ENCODE peak calls at places on chromosomes 16 and 17, in four cellular contexts. Z is colonic mucosa, H is dorsolateral prefrontal cortex, V is islet precursor cell. N is an unnamed sample.
A peak's percentile ranks its signal among the peaks of the same experiment; 100 is the strongest.

GRCh38 chr17:58200024-58200633 is 7.6 kb downstream of the EPX start:
- DNase-seq in Z (peak; percentile 42), H (no peak), V (peak; percentile 92), N (peak; percentile 42)

GRCh38 chr17:7858487-7858832 is 657 bp downstream of the CYB5D1 start:
- DNase-seq in Z (peak; percentile 48), H (no peak), V (peak; percentile 87), N (no peak)

GRCh38 chr16:83439412-83439811 is 368.4 kb upstream of the HSBP1 start:
- DNase-seq in Z (no peak), H (no peak), V (no peak), N (no peak)

GRCh38 chr17:29495011-29495410 is 71.8 kb downstream of the ABHD15 start:
- DNase-seq in Z (no peak), H (no peak), V (no peak), N (no peak)

GRCh38 chr17:28747046-28747691 is 3.4 kb downstream of the TRAF4 start:
- DNase-seq in Z (peak; percentile 84), H (peak; percentile 69), V (peak; percentile 66), N (no peak)

GRCh38 chr16:55275869-55276268 is 48.1 kb upstream of the IRX6 start:
- DNase-seq in Z (no peak), H (no peak), V (no peak), N (no peak)

GRCh38 chr16:80202831-80203230 is 338.0 kb upstream of the DYNLRB2 start:
- DNase-seq in Z (no peak), H (no peak), V (no peak), N (no peak)

GRCh38 chr17:57445051-57445450 is 188.7 kb downstream of the MSI2 start:
- DNase-seq in Z (no peak), H (no peak), V (peak; percentile 91), N (no peak)

GRCh38 chr17:41559548-41559947 is 12.3 kb downstream of the KRT9 start:
- DNase-seq in Z (no peak), H (no peak), V (no peak), N (no peak)

GRCh38 chr16:2339521-2340484 is 725 bp downstream of the ABCA3 start:
- DNase-seq in Z (peak; percentile 62), H (peak; percentile 74), V (no peak), N (peak; percentile 26)

GRCh38 chr16:9072806-9073341 is 18.6 kb upstream of the HAPSTR1 start:
- DNase-seq in Z (no peak), H (no peak), V (peak; percentile 68), N (no peak)

GRCh38 chr17:34414338-34414737 is 51.3 kb upstream of the CCL1 start:
- DNase-seq in Z (no peak), H (no peak), V (no peak), N (no peak)

GRCh38 chr17:48671697-48672171 is 45.6 kb upstream of the HOXB9 start:
- DNase-seq in Z (peak; percentile 93), H (peak; percentile 80), V (peak; percentile 89), N (peak; percentile 68)

GRCh38 chr16:84617068-84617630 is 729 bp downstream of the COTL1 start:
- DNase-seq in Z (no peak), H (no peak), V (peak; percentile 65), N (peak; percentile 33)

GRCh38 chr16:89562027-89562599 is 1.6 kb downstream of the RPL13 start:
- DNase-seq in Z (peak; percentile 54), H (no peak), V (no peak), N (no peak)

GRCh38 chr17:75019710-75020109 is 7.2 kb downstream of the MRPL58 start:
- DNase-seq in Z (no peak), H (no peak), V (no peak), N (no peak)

GRCh38 chr16:63998-64913 is 8.2 kb downstream of the RHBDF1 start:
- DNase-seq in Z (no peak), H (no peak), V (no peak), N (no peak)

GRCh38 chr16:67571981-67572431 is 9.7 kb downstream of the CTCF start:
- DNase-seq in Z (no peak), H (no peak), V (no peak), N (no peak)

GRCh38 chr17:82662711-82663261 is 14.5 kb upstream of the WDR45B start:
- DNase-seq in Z (no peak), H (peak; percentile 35), V (no peak), N (no peak)

GRCh38 chr16:15961060-15961511 is 11.7 kb downstream of the ABCC1 start:
- DNase-seq in Z (no peak), H (no peak), V (no peak), N (peak; percentile 51)

GRCh38 chr16:12995721-12996372 is 94.4 kb downstream of the SHISA9 start:
- DNase-seq in Z (no peak), H (no peak), V (no peak), N (no peak)

GRCh38 chr16:3101018-3101840 is 2.1 kb upstream of the ZSCAN10 start:
- DNase-seq in Z (peak; percentile 62), H (no peak), V (no peak), N (peak; percentile 27)

GRCh38 chr16:23145186-23145585 is 4.1 kb downstream of the USP31 start:
- DNase-seq in Z (no peak), H (no peak), V (no peak), N (no peak)

GRCh38 chr16:87853411-87854052 is 15.8 kb downstream of the SLC7A5 start:
- DNase-seq in Z (peak; percentile 95), H (peak; percentile 95), V (peak; percentile 99), N (peak; percentile 94)

GRCh38 chr16:28213396-28213795 is 1.6 kb upstream of the XPO6 start:
- DNase-seq in Z (no peak), H (no peak), V (no peak), N (no peak)

GRCh38 chr16:26705346-26705745 is 361.4 kb upstream of the C16orf82 start:
- DNase-seq in Z (no peak), H (no peak), V (no peak), N (no peak)

N was measured in effector memory CD8-positive, alpha-beta T cell.